ENCODE peak calls at places on chromosomes 5 and 9, in six cellular contexts. U, S, B, I, K and O are unnamed samples. For H3K4me1, the result is how much of the 10 kb centered on the place peaks cover.

GRCh38 chr5:78677777-78678668 is 29.5 kb upstream of the LHFPL2 start:
- DNase-seq in U (peak), S (peak), B (no peak), I (peak), K (no peak), O (peak)

GRCh38 chr9:93452710-93453046 is 703 bp downstream of the FAM120AOS start:
- DNase-seq in U (peak), S (peak), B (no peak), I (no peak), K (peak), O (peak)

GRCh38 chr5:92378961-92379611 is 996.0 kb upstream of the ARRDC3 start:
- DNase-seq in U (no peak), S (no peak), B (peak), I (no peak), K (no peak), O (peak)

GRCh38 chr5:53123702-53124101 is 14.1 kb upstream of the MOCS2 start:
- DNase-seq in U (no peak), S (no peak), B (no peak), I (no peak), K (no peak), O (no peak)

GRCh38 chr5:77851229-77852067 is 75.3 kb upstream of the TBCA start:
- DNase-seq in U (peak), S (no peak), B (peak), I (no peak), K (no peak), O (peak)

GRCh38 chr9:109190151-109190550 is 23.1 kb upstream of the FRRS1L start:
- DNase-seq in U (no peak), S (no peak), B (no peak), I (no peak), K (no peak), O (no peak)

GRCh38 chr5:81121273-81121672 is 111.8 kb upstream of the CKMT2 start:
- DNase-seq in U (no peak), S (no peak), B (no peak), I (no peak), K (no peak), O (no peak)

GRCh38 chr9:123655681-123656423 is 274.1 kb downstream of the DENND1A start:
- DNase-seq in U (no peak), S (peak), B (no peak), I (no peak), K (no peak), O (no peak)

DNA sequence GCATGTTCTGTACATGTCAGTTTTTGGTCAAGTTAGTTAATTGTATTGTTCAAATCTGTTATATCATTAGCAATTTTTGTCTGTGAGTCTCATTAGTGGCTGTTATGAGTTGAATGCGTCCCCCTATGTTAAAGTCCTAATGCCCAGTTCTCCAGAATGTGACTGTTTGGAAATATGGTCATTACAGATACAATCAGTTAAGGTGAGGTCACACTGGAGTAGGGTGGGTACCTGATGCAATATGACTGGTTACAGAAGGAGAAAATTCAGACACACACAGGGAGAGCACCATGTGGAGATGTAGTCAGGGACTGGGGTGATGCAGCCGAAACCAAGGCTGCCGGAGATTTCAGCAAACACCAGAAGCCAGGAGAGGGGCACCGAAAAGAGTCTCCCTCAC is 15.1 kb downstream of the NMRK1 start:
- DNase-seq in U (no peak), S (no peak), B (no peak), I (no peak), K (no peak), O (no peak)
- TF ChIP-seq POLR2AphosphoS5 in U (no peak), S (no peak), B (no peak), I (no peak), K (no peak), O (no peak)

DNA sequence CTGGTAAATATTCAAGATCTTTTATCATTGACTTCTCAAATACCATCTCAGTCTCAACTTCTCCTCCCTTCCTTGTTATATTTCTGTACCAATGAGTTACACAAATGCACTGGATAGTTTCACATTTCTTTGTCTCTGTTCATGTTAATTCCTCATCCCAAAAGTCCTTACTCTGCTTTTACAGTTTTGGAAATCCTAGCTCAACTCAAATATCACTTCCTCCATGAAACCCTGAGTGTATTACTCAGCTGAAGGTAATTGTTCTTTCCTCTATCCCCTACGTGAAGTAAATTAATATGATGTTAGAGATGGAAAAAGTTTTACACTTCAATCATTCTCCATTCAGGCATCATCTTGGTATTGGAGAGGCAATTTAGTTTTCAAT is 241.5 kb downstream of the TLE4 start:
- DNase-seq in U (no peak), S (no peak), B (no peak), I (no peak), K (no peak), O (no peak)
- H3K4me1 ChIP-seq in U (under half), S (under half), B (under half), I (under half), K (under half), O (under half)

GRCh38 chr9:132367613-132368305 is 13.0 kb upstream of the SETX start:
- DNase-seq in U (no peak), S (no peak), B (no peak), I (no peak), K (no peak), O (no peak)
- TF ChIP-seq POLR2AphosphoS5 in U (no peak), S (no peak), B (no peak), I (no peak), K (no peak), O (no peak)

DNA sequence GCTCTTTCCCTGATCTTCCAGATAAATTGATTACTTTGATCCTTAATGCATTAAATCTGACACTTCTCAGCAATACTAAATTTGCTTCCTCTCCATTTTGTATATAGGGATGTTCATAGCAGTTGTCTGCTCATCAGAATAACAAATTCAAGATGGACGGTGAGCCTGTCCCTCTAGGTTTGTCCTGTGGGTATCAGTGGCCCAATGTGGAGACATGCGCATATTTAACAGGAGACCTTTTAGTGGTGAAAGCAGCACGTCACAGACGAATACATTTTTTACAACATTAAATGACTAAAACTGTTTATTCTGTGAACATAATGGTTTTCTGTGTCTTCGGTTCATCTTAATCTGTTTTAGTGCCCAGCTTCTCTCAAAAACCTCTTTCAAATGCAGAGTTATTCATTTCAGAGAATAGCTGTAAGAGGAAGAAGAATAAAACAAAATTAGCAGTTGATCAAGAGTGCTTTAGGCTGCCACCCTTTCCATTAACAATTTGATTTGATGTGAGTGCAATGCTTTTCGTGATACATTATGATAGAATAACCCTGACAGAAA is 1970.4 kb upstream of the WWC1 start:
- DNase-seq in U (no peak), S (no peak), B (no peak), I (no peak), K (no peak), O (no peak)
- H3K4me1 ChIP-seq in U (under half), S (under half), B (under half), I (under half), K (under half), O (under half)

GRCh38 chr5:66742083-66742895 is 146.1 kb downstream of the MAST4 start:
- DNase-seq in U (peak), S (peak), B (no peak), I (no peak), K (peak), O (no peak)
- TF ChIP-seq POLR2AphosphoS5 in U (no peak), S (no peak), B (no peak), I (no peak), K (no peak), O (no peak)

DNA sequence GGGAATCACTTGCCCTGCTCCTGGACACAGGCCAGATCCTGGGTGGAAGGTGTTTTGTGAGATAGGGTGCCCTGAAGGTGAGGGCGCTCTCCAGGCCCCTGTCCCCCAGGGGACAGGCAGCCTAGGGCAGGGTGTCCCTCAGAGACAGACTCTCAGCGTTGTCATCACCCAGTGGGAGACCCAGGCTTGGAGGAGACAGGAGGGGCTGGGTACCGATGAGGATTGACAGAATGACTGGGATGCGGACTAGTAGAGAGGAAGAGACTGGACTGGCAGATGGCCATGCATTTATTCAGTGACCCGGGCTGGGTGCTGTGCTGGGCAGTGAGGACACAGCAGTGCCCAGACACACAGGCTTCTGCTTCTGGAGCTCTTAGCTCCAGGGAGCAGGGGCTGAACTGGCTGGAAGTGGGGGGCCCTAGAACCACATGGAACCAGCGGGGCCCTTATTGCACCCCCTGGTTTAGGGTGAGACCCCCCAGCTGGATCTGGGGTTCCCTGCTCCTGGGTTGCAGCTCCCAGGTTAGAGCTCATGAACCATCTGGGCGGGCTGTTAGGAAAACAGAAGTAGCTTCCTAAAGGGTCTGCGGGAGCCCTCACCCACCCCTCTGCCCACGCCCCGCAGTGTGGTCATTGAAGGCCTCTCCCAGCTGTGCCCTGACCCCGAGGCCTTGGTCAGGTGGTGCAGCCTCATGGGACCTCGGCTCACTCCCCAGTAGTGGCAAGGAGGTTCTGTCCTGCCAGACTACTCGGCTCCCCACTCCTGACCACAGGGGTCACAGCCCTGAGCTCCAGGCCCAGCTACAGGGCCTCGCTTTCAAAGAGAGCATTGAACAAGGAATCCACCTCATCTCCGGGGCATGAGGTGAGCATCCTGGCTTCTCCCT is 116.7 kb upstream of the LMX1B start:
- DNase-seq in U (no peak), S (no peak), B (no peak), I (no peak), K (no peak), O (no peak)
- H3K4me1 ChIP-seq in U (under half), S (under half), B (under half), I (under half), K (under half), O (under half)

DNA sequence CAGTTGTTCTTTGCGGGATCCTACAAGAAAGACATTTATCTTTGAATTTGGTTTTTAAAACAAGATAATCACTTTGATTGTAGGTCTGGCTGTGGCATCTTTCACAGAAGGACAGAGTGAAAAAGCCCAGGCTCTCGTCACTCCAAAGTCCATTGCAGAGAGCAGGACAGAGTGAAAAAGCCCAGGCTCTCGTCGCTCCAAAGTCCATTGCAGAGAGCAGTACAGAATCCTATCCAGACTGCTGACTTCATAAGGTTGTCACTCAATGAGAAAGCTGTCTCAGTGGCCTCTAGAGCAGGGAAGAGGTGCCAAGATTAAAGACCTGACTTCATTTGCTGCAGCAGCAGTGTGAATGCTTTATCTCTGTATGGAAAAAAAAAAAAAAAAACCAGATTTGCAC is 16.3 kb upstream of the GPX8 start:
- DNase-seq in U (no peak), S (no peak), B (no peak), I (no peak), K (no peak), O (no peak)
- TF ChIP-seq POLR2AphosphoS5 in U (no peak), S (no peak), B (no peak), I (no peak), K (no peak), O (no peak)

DNA sequence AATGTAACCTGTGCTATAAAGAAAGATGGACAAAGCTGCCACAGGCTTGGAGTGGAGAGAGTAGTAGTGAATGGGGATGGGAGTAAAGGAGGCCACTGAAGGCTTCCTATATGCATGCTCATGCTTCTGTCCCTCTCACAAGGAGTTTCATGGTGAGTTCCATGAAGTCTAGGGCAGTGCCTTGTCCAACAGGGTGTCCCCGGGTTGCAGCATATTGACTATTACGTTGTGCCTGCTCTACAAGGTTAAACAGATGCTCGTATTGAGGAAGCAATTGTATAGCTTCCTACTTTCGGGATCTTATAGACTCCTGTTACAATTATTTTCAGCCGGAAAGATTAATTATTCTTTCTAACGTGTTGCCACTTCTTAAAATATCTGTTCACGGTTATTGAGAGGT is 129.1 kb upstream of the PIK3R1 start:
- DNase-seq in U (no peak), S (no peak), B (no peak), I (no peak), K (no peak), O (no peak)
- H3K4me1 ChIP-seq in U (under half), S (under half), B (under half), I (under half), K (under half), O (under half)

GRCh38 chr5:116626272-116626723 is 51.7 kb upstream of the SEMA6A start:
- DNase-seq in U (no peak), S (peak), B (no peak), I (no peak), K (peak), O (peak)
- TF ChIP-seq POLR2AphosphoS5 in U (no peak), S (no peak), B (no peak), I (no peak), K (peak), O (no peak)